ENCODE peak calls at places on chromosome 14, in six cellular contexts. One of them, this sample, is unnamed.

GRCh38 chr14:104363891-104364760 is 215.4 kb upstream of the C14orf180 start:
- DNase-seq in HL-60: no peak
- DNase-seq in activated T-helper 1 cell treated with Interleukin-2 at 50 U/mL for 16 hours: no peak
- DNase-seq in fibroblast of pulmonary artery: no peak
- DNase-seq in aorta: peak
- DNase-seq in HEK293T: no peak
- DNase-seq in this sample: peak

GRCh38 chr14:96393292-96393691 is 1.4 kb downstream of the AK7 start:
- DNase-seq in aorta: no peak
- DNase-seq in fibroblast of pulmonary artery: no peak
- DNase-seq in activated T-helper 1 cell treated with Interleukin-2 at 50 U/mL for 16 hours: no peak
- DNase-seq in HEK293T: no peak
- DNase-seq in HL-60: no peak
- DNase-seq in this sample: no peak

GRCh38 chr14:34203271-34203722 is 252.4 kb upstream of the EGLN3 start:
- DNase-seq in fibroblast of pulmonary artery: no peak
- DNase-seq in activated T-helper 1 cell treated with Interleukin-2 at 50 U/mL for 16 hours: no peak
- DNase-seq in HEK293T: no peak
- DNase-seq in HL-60: no peak
- DNase-seq in aorta: no peak
- DNase-seq in this sample: no peak

GRCh38 chr14:90281766-90282165 is 25.4 kb downstream of the PSMC1 start:
- DNase-seq in activated T-helper 1 cell treated with Interleukin-2 at 50 U/mL for 16 hours: no peak
- DNase-seq in fibroblast of pulmonary artery: no peak
- DNase-seq in HL-60: no peak
- DNase-seq in HEK293T: no peak
- DNase-seq in aorta: no peak
- DNase-seq in this sample: no peak

GRCh38 chr14:57583396-57583795 is 89.7 kb upstream of the CCDC198 start:
- DNase-seq in HEK293T: no peak
- DNase-seq in activated T-helper 1 cell treated with Interleukin-2 at 50 U/mL for 16 hours: no peak
- DNase-seq in aorta: no peak
- DNase-seq in HL-60: no peak
- DNase-seq in fibroblast of pulmonary artery: no peak
- DNase-seq in this sample: no peak

GRCh38 chr14:79051009-79051710 is 881.0 kb downstream of the NRXN3 start:
- DNase-seq in fibroblast of pulmonary artery: no peak
- DNase-seq in HL-60: no peak
- DNase-seq in activated T-helper 1 cell treated with Interleukin-2 at 50 U/mL for 16 hours: no peak
- DNase-seq in HEK293T: no peak
- DNase-seq in aorta: no peak
- DNase-seq in this sample: no peak

GRCh38 chr14:64997108-64997794 is 10.6 kb downstream of the FNTB start:
- DNase-seq in HEK293T: no peak
- DNase-seq in activated T-helper 1 cell treated with Interleukin-2 at 50 U/mL for 16 hours: no peak
- DNase-seq in fibroblast of pulmonary artery: no peak
- DNase-seq in aorta: no peak
- DNase-seq in HL-60: no peak
- DNase-seq in this sample: no peak

GRCh38 chr14:105898482-105899010 is 372.2 kb downstream of the TMEM121 start:
- DNase-seq in HL-60: no peak
- DNase-seq in aorta: peak
- DNase-seq in fibroblast of pulmonary artery: no peak
- DNase-seq in activated T-helper 1 cell treated with Interleukin-2 at 50 U/mL for 16 hours: no peak
- DNase-seq in HEK293T: no peak
- DNase-seq in this sample: peak

GRCh38 chr14:64706552-64707193 is 2.4 kb downstream of the PLEKHG3 start:
- DNase-seq in aorta: peak
- DNase-seq in HL-60: no peak
- DNase-seq in activated T-helper 1 cell treated with Interleukin-2 at 50 U/mL for 16 hours: no peak
- DNase-seq in fibroblast of pulmonary artery: no peak
- DNase-seq in HEK293T: no peak
- DNase-seq in this sample: no peak

GRCh38 chr14:55099741-55100140 is 29.3 kb upstream of the LGALS3 start:
- DNase-seq in fibroblast of pulmonary artery: peak
- DNase-seq in activated T-helper 1 cell treated with Interleukin-2 at 50 U/mL for 16 hours: no peak
- DNase-seq in HEK293T: no peak
- DNase-seq in HL-60: no peak
- DNase-seq in aorta: no peak
- DNase-seq in this sample: no peak

GRCh38 chr14:50823051-50823762 is 7.8 kb downstream of the NIN start:
- DNase-seq in aorta: no peak
- DNase-seq in HL-60: no peak
- DNase-seq in activated T-helper 1 cell treated with Interleukin-2 at 50 U/mL for 16 hours: no peak
- DNase-seq in fibroblast of pulmonary artery: no peak
- DNase-seq in HEK293T: no peak
- DNase-seq in this sample: no peak

GRCh38 chr14:60101801-60102200 is 10.1 kb downstream of the PCNX4 start:
- DNase-seq in fibroblast of pulmonary artery: peak
- DNase-seq in activated T-helper 1 cell treated with Interleukin-2 at 50 U/mL for 16 hours: no peak
- DNase-seq in HEK293T: no peak
- DNase-seq in HL-60: no peak
- DNase-seq in aorta: no peak
- DNase-seq in this sample: no peak

GRCh38 chr14:84234281-84234680 is 1295.7 kb upstream of the FLRT2 start:
- DNase-seq in HEK293T: no peak
- DNase-seq in fibroblast of pulmonary artery: no peak
- DNase-seq in aorta: no peak
- DNase-seq in HL-60: no peak
- DNase-seq in activated T-helper 1 cell treated with Interleukin-2 at 50 U/mL for 16 hours: no peak
- DNase-seq in this sample: no peak